ENCODE peak calls at places on chromosomes 5 and 9, in eight cellular contexts. H is coronary artery; E is A549; A is PC-3; I is fibroblast of lung; G is endodermal cell; S is CD8-positive, alpha-beta T cell; F is neural progenitor cell. U is an unnamed sample.

GRCh38 chr5:126166368-126166767 is 256.8 kb upstream of the GRAMD2B start:
- DNase-seq in S (no peak), E (no peak), A (no peak), G (no peak), I (no peak), H (no peak), F (no peak), U (no peak)

GRCh38 chr9:131160416-131161112 is 35.2 kb downstream of the NUP214 start:
- DNase-seq in E (no peak), G (no peak), A (no peak), H (no peak), S (no peak), F (no peak), I (no peak), U (no peak)

GRCh38 chr5:10202089-10202753 is 47.5 kb downstream of the ATPSCKMT start:
- DNase-seq in E (no peak), F (no peak), H (no peak), A (no peak), I (no peak), S (no peak), G (no peak), U (no peak)

GRCh38 chr5:107964722-107965121 is 294.0 kb upstream of the EFNA5 start:
- DNase-seq in H (no peak), A (no peak), S (no peak), I (no peak), F (peak), E (no peak), G (no peak), U (no peak)

GRCh38 chr9:126113756-126114408 is 212.7 kb upstream of the MVB12B start:
- DNase-seq in H (peak), S (no peak), G (peak), F (no peak), E (no peak), A (no peak), I (no peak), U (no peak)

GRCh38 chr9:85262333-85262732 is 479.4 kb downstream of the AGTPBP1 start:
- DNase-seq in H (no peak), A (no peak), I (peak), S (no peak), E (no peak), F (no peak), G (no peak), U (no peak)

GRCh38 chr9:94082956-94083355 is 1.3 kb upstream of the PTPDC1 start:
- DNase-seq in A (no peak), S (no peak), I (no peak), F (no peak), G (no peak), H (no peak), E (no peak), U (no peak)

GRCh38 chr9:78187763-78188495 is 47.9 kb upstream of the CEP78 start:
- DNase-seq in A (no peak), E (no peak), F (peak), H (no peak), I (peak), S (no peak), G (no peak), U (no peak)

GRCh38 chr9:36543916-36544315 is 28.8 kb upstream of the MELK start:
- DNase-seq in A (no peak), H (no peak), F (no peak), I (peak), S (no peak), G (no peak), E (no peak), U (no peak)

GRCh38 chr5:54860321-54860720 is 125.1 kb downstream of the ESM1 start:
- DNase-seq in G (no peak), H (no peak), S (no peak), F (no peak), E (no peak), A (no peak), I (no peak), U (no peak)

GRCh38 chr5:138724470-138725146 is 28.6 kb upstream of the CTNNA1 start:
- DNase-seq in E (no peak), I (no peak), G (no peak), H (no peak), F (no peak), S (no peak), A (no peak), U (no peak)

GRCh38 chr5:34676409-34676808 is 20.3 kb downstream of the RAI14 start:
- DNase-seq in F (no peak), G (no peak), I (peak), E (no peak), S (no peak), H (no peak), A (peak), U (no peak)

GRCh38 chr9:86614871-86615849 is 260.9 kb upstream of the TUT7 start:
- DNase-seq in E (no peak), S (no peak), F (peak), I (peak), H (no peak), G (peak), A (peak), U (peak)

GRCh38 chr5:44002381-44002901 is 386.8 kb downstream of the FGF10 start:
- DNase-seq in S (no peak), E (peak), F (no peak), A (peak), H (no peak), G (no peak), I (no peak), U (no peak)

GRCh38 chr5:1333986-1334385 is 10.9 kb downstream of the CLPTM1L start:
- DNase-seq in I (no peak), F (no peak), G (no peak), E (no peak), S (no peak), A (no peak), H (no peak), U (no peak)

GRCh38 chr5:167900521-167900920 is 390.9 kb upstream of the WWC1 start:
- DNase-seq in I (no peak), A (no peak), G (no peak), H (no peak), S (no peak), F (no peak), E (no peak), U (no peak)

GRCh38 chr9:91494751-91495150 is 71.1 kb upstream of the NFIL3 start:
- DNase-seq in E (no peak), A (no peak), H (no peak), S (no peak), F (no peak), G (no peak), I (peak), U (no peak)

GRCh38 chr9:81693639-81694378 is 4.5 kb upstream of the TLE1 start:
- DNase-seq in E (no peak), I (peak), S (no peak), H (no peak), G (peak), F (no peak), A (no peak), U (no peak)

GRCh38 chr9:89999534-90000370 is 394.9 kb downstream of the GADD45G start:
- DNase-seq in S (peak), H (peak), A (peak), E (peak), F (no peak), I (peak), G (peak), U (no peak)

GRCh38 chr5:141564216-141564692 is 54.5 kb downstream of the DIAPH1 start:
- DNase-seq in E (peak), A (peak), S (peak), H (no peak), F (peak), I (peak), G (peak), U (peak)

GRCh38 chr5:75484605-75485004 is 26.8 kb downstream of the CERT1 start:
- DNase-seq in S (no peak), I (no peak), G (no peak), F (no peak), H (no peak), A (no peak), E (no peak), U (no peak)

GRCh38 chr9:110066929-110067716 is 140.8 kb downstream of the C9orf152 start:
- DNase-seq in F (no peak), E (no peak), S (no peak), H (no peak), G (no peak), A (no peak), I (peak), U (no peak)
- H3K27ac ChIP-seq in F (no peak), E (no peak), S (no peak), H (peak), G (no peak), A (no peak), I (peak), U (no peak)

DNA sequence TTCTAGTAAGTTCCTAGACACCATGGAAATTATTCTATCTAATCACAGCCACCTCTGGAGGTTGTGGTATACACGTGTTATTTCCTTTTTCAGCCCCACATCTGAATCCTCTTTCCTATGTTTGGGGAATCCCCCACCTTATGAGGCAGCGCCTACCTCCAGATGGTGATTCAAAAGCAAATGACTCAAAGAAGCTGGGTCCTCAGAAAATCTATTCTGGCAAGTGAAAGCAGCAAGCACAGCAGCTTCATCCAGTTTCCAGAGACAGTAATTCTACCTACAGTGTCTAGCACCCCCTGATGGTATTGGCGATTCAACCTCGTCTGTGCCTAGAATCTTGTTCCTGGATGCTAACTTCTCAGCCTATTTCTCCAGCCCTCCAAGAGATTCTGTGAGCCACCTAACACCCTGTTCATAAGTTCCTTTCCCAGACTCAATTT is 43.0 kb downstream of the STRBP start:
- DNase-seq in S (peak), E (peak), I (peak), G (peak), A (peak), F (peak), H (no peak), U (peak)
- TF ChIP-seq CTCF in S (peak), E (peak), I (peak), G (peak), A (peak), F (peak), H (no peak), U (peak)

DNA sequence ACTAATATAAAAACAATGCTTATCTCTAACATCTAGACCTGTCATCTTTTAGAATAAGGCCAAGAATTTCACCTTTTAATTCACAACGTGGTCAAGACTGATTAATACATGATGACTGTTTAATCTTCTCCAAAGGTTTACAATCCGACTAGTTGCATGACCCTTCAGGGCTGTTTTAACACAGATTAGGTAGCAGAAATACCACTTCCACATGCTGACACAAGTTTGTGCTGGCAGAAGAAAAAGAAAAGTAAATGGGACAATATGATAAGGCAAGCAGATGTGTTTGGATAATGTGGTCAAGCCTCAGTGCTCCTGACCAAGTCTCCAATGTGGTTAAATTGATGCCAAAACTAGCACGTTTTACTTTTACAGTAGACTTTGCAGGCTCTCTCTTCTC is 31.1 kb downstream of the SEMA6A start:
- DNase-seq in G (no peak), F (no peak), E (no peak), S (no peak), H (no peak), A (peak), I (peak), U (no peak)
- H3K27ac ChIP-seq in G (no peak), F (no peak), E (no peak), S (no peak), H (no peak), A (no peak), I (no peak), U (no peak)

GRCh38 chr9:15377625-15378252 is 44.9 kb upstream of the SNAPC3 start:
- DNase-seq in S (no peak), E (no peak), A (no peak), H (no peak), G (no peak), F (no peak), I (no peak), U (no peak)
- TF ChIP-seq CTCF in S (no peak), E (no peak), A (no peak), H (no peak), G (no peak), F (no peak), I (no peak), U (no peak)